ENCODE peak calls at places on chromosomes 5 and 9, in four cellular contexts. One of them, this sample, is unnamed.

GRCh38 chr5:54861212-54861894 is 124.0 kb downstream of the ESM1 start:
- DNase-seq in suprapubic skin: no peak
- DNase-seq in spleen: no peak
- DNase-seq in IMR-90: peak
- DNase-seq in this sample: no peak

GRCh38 chr5:57037355-57037754 is 85.4 kb upstream of the MIER3 start:
- DNase-seq in suprapubic skin: no peak
- DNase-seq in IMR-90: no peak
- DNase-seq in spleen: no peak
- DNase-seq in this sample: no peak

GRCh38 chr9:13971910-13972655 is 341.9 kb downstream of the NFIB start:
- DNase-seq in spleen: no peak
- DNase-seq in IMR-90: no peak
- DNase-seq in suprapubic skin: no peak
- DNase-seq in this sample: no peak

GRCh38 chr5:6634327-6634713 is 1.1 kb downstream of the SRD5A1 start:
- DNase-seq in IMR-90: no peak
- DNase-seq in suprapubic skin: no peak
- DNase-seq in spleen: no peak
- DNase-seq in this sample: no peak

GRCh38 chr5:57772512-57772911 is 289.9 kb upstream of the ACTBL2 start:
- DNase-seq in spleen: no peak
- DNase-seq in IMR-90: no peak
- DNase-seq in suprapubic skin: no peak
- DNase-seq in this sample: no peak

GRCh38 chr9:18605763-18606162 is 131.8 kb downstream of the ADAMTSL1 start:
- DNase-seq in IMR-90: peak
- DNase-seq in suprapubic skin: no peak
- DNase-seq in spleen: no peak
- DNase-seq in this sample: peak

GRCh38 chr5:158154226-158155005 is 295.5 kb upstream of the CLINT1 start:
- DNase-seq in IMR-90: peak
- DNase-seq in spleen: no peak
- DNase-seq in suprapubic skin: peak
- DNase-seq in this sample: no peak

GRCh38 chr9:116861321-116861720 is 174.2 kb downstream of the TRIM32 start:
- DNase-seq in IMR-90: no peak
- DNase-seq in suprapubic skin: no peak
- DNase-seq in spleen: no peak
- DNase-seq in this sample: no peak

GRCh38 chr5:176144508-176144907 is 93.7 kb upstream of the SIMC1 start:
- DNase-seq in IMR-90: no peak
- DNase-seq in suprapubic skin: no peak
- DNase-seq in spleen: no peak
- DNase-seq in this sample: no peak

GRCh38 chr5:124337996-124338395 is 408.4 kb downstream of the ZNF608 start:
- DNase-seq in spleen: no peak
- DNase-seq in IMR-90: peak
- DNase-seq in suprapubic skin: no peak
- DNase-seq in this sample: no peak

GRCh38 chr5:38059876-38060275 is 198.5 kb upstream of the EGFLAM start:
- DNase-seq in IMR-90: no peak
- DNase-seq in suprapubic skin: no peak
- DNase-seq in spleen: no peak
- DNase-seq in this sample: no peak

GRCh38 chr9:110321055-110321454 is 16.6 kb downstream of the TXNDC8 start:
- DNase-seq in IMR-90: no peak
- DNase-seq in spleen: no peak
- DNase-seq in suprapubic skin: no peak
- DNase-seq in this sample: no peak

GRCh38 chr5:73298251-73299016 is 125.4 kb downstream of the TMEM174 start:
- DNase-seq in suprapubic skin: no peak
- DNase-seq in IMR-90: peak
- DNase-seq in spleen: no peak
- DNase-seq in this sample: no peak

GRCh38 chr5:42268630-42269029 is 154.6 kb upstream of the GHR start:
- DNase-seq in spleen: no peak
- DNase-seq in suprapubic skin: no peak
- DNase-seq in IMR-90: peak
- DNase-seq in this sample: no peak

GRCh38 chr9:134317431-134318414 is 8.5 kb upstream of the RXRA start:
- DNase-seq in IMR-90: peak
- DNase-seq in suprapubic skin: peak
- DNase-seq in spleen: peak
- DNase-seq in this sample: no peak

GRCh38 chr5:62284946-62285891 is 20.8 kb upstream of the KIF2A start:
- DNase-seq in suprapubic skin: no peak
- DNase-seq in IMR-90: no peak
- DNase-seq in spleen: no peak
- DNase-seq in this sample: no peak

GRCh38 chr9:5817776-5818336 is 15.1 kb downstream of the ERMP1 start:
- DNase-seq in IMR-90: peak
- DNase-seq in spleen: no peak
- DNase-seq in suprapubic skin: no peak
- DNase-seq in this sample: no peak

GRCh38 chr9:37353791-37354190 is 68.7 kb upstream of the GRHPR start:
- DNase-seq in spleen: no peak
- DNase-seq in suprapubic skin: no peak
- DNase-seq in IMR-90: peak
- DNase-seq in this sample: no peak

DNA sequence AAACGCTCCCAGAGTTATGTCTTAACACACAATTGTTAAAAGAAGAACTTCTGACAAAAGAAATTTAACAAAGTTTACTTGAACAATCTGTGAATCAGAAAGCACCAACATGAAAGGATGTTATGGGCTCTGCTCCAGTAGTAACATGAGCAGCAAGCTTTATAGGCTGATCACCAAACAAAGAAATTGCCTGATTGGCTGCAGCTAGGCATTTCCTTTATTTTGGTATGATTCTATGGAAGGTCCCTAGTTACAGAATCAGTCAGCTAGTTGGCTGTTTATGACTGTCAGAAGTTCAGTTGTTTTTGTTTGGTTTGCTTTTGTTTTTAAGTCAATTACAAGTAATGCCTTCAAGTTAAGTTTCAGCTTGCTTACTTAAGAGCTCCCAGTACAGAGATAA is 102.4 kb upstream of the SMC2 start:
- DNase-seq in IMR-90: no peak
- DNase-seq in suprapubic skin: no peak
- DNase-seq in spleen: no peak
- DNase-seq in this sample: no peak
- TF ChIP-seq POLR2A in IMR-90: no peak
- TF ChIP-seq POLR2A in suprapubic skin: no peak
- TF ChIP-seq POLR2A in spleen: no peak
- TF ChIP-seq POLR2A in this sample: no peak

GRCh38 chr5:149829954-149830353 is 99.8 kb downstream of the PPARGC1B start:
- DNase-seq in IMR-90: no peak
- DNase-seq in spleen: no peak
- DNase-seq in suprapubic skin: no peak
- DNase-seq in this sample: no peak
- TF ChIP-seq CTCF in IMR-90: peak
- TF ChIP-seq CTCF in spleen: no peak
- TF ChIP-seq CTCF in suprapubic skin: no peak
- TF ChIP-seq CTCF in this sample: no peak

GRCh38 chr9:105296445-105296844 is 52.0 kb downstream of the SLC44A1 start:
- DNase-seq in spleen: no peak
- DNase-seq in IMR-90: no peak
- DNase-seq in suprapubic skin: no peak
- DNase-seq in this sample: no peak

GRCh38 chr9:105297442-105298097 is 53.1 kb downstream of the SLC44A1 start:
- DNase-seq in spleen: no peak
- DNase-seq in IMR-90: no peak
- DNase-seq in suprapubic skin: no peak
- DNase-seq in this sample: no peak

GRCh38 chr9:105295986-105296385 is 51.5 kb downstream of the SLC44A1 start:
- DNase-seq in suprapubic skin: no peak
- DNase-seq in spleen: no peak
- DNase-seq in IMR-90: no peak
- DNase-seq in this sample: no peak

GRCh38 chr9:105296889-105297288 is 52.4 kb downstream of the SLC44A1 start:
- DNase-seq in suprapubic skin: no peak
- DNase-seq in IMR-90: peak
- DNase-seq in spleen: no peak
- DNase-seq in this sample: no peak

GRCh38 chr9:105299190-105299854 is 54.9 kb downstream of the SLC44A1 start:
- DNase-seq in spleen: no peak
- DNase-seq in IMR-90: peak
- DNase-seq in suprapubic skin: no peak
- DNase-seq in this sample: no peak
- TF ChIP-seq POLR2A in spleen: no peak
- TF ChIP-seq POLR2A in IMR-90: peak
- TF ChIP-seq POLR2A in suprapubic skin: no peak
- TF ChIP-seq POLR2A in this sample: no peak

DNA sequence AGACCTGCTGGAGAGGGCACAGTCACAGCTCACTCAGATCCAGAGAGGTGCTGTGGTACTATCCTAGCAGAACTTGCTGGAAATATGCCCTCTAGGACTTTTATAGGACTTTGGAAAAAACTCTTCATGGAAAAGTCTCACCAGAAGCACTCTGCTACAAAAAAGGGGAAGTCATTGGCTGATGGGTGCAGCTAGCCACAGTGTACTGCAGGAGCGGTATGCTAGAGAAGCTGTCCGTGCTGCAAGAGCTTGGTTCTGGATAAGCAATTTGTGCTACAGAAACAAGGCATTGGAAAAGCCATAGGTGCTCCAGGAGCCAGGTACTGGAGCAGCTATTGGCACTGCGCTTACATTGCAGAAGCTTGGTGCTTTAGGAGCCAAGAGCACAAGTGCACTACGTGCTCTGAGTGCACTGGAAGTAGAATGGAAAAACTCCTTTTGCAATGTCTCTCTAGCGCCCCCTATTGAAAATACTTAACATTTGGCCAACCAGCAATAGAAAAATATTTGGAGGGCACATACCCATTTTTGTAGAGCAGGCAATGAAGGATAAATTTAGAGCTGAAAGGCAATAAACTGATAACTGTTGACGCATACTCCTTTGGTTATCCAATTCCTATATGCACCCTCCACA is 83.4 kb downstream of the MEGF10 start:
- DNase-seq in IMR-90: no peak
- DNase-seq in spleen: no peak
- DNase-seq in suprapubic skin: no peak
- DNase-seq in this sample: no peak
- TF ChIP-seq CTCF in IMR-90: no peak
- TF ChIP-seq CTCF in spleen: no peak
- TF ChIP-seq CTCF in suprapubic skin: no peak
- TF ChIP-seq CTCF in this sample: no peak

DNA sequence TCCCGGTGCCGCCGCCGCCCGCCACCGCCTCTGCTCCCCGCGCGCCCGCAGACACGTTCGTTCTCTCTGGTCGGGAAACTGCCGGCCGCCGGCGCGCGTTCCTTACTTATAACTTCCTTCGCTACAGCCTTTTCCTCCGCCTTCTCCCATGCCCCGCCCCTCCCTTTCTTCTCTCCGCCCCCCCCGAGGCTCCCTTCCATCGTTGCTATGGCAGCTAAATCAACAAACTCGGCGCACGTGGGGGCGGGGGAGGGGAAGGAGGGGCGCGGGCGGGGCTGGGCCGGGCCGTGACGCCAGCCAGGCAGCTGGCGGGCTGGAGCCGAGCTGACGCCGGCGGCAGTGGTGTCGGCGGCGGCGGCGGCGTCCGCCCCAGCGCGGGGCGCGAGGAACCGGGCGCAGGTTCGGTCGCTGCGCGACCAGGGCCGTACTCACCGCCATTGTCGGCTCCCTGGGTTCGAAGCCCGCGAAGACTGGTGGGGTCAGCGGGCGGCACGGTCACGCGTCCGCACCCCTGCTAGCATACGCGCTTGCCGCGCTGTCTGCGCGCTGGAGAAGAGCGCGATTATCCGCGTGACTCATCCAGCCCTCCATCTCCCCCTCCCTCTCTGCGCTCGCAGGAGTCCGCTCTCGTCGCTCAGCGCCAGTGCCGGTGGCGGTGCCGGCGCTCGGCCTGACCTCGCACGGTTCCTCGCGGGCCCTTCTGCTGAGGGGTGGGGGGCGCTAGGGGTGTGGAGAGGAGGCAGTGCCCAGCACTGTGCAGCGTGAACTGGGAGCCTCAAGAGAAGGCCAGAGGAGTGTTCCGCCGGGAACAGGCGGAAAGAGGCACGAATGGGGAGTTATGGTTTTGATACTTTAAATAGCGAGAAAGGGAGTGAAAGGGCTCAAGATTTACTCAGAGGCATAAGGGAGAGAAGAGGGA is at the start of gene KLF4:
- DNase-seq in IMR-90: peak
- DNase-seq in suprapubic skin: peak
- DNase-seq in spleen: peak
- DNase-seq in this sample: peak
- TF ChIP-seq POLR2A in IMR-90: peak
- TF ChIP-seq POLR2A in suprapubic skin: peak
- TF ChIP-seq POLR2A in spleen: no peak
- TF ChIP-seq POLR2A in this sample: no peak

GRCh38 chr9:91891915-91892314 is 58.1 kb downstream of the ROR2 start:
- DNase-seq in suprapubic skin: no peak
- DNase-seq in spleen: no peak
- DNase-seq in IMR-90: no peak
- DNase-seq in this sample: no peak

GRCh38 chr9:91886433-91887031 is 63.5 kb downstream of the ROR2 start:
- DNase-seq in suprapubic skin: no peak
- DNase-seq in IMR-90: no peak
- DNase-seq in spleen: peak
- DNase-seq in this sample: no peak

GRCh38 chr9:91885746-91886432 is 64.1 kb downstream of the ROR2 start:
- DNase-seq in IMR-90: no peak
- DNase-seq in suprapubic skin: no peak
- DNase-seq in spleen: peak
- DNase-seq in this sample: no peak

GRCh38 chr9:91890662-91891061 is 59.4 kb downstream of the ROR2 start:
- DNase-seq in IMR-90: no peak
- DNase-seq in spleen: no peak
- DNase-seq in suprapubic skin: no peak
- DNase-seq in this sample: no peak

GRCh38 chr9:91889161-91889560 is 60.9 kb downstream of the ROR2 start:
- DNase-seq in suprapubic skin: no peak
- DNase-seq in spleen: peak
- DNase-seq in IMR-90: no peak
- DNase-seq in this sample: no peak
- TF ChIP-seq CTCF in suprapubic skin: no peak
- TF ChIP-seq CTCF in spleen: no peak
- TF ChIP-seq CTCF in IMR-90: no peak
- TF ChIP-seq CTCF in this sample: no peak

GRCh38 chr9:136944519-136945332 is at the start of the genes C8G and FBXW5:
- DNase-seq in suprapubic skin: peak
- DNase-seq in spleen: peak
- DNase-seq in IMR-90: peak
- DNase-seq in this sample: peak
- TF ChIP-seq POLR2A in suprapubic skin: no peak
- TF ChIP-seq POLR2A in spleen: peak
- TF ChIP-seq POLR2A in IMR-90: no peak
- TF ChIP-seq POLR2A in this sample: no peak

GRCh38 chr5:171750316-171750788 is 35.3 kb upstream of the SMIM23 start:
- DNase-seq in IMR-90: peak
- DNase-seq in spleen: no peak
- DNase-seq in suprapubic skin: no peak
- DNase-seq in this sample: no peak
- TF ChIP-seq CTCF in IMR-90: no peak
- TF ChIP-seq CTCF in spleen: no peak
- TF ChIP-seq CTCF in suprapubic skin: no peak
- TF ChIP-seq CTCF in this sample: no peak

This sample was measured in lower leg skin.